ENCODE peak calls at places on chromosomes 11 and 22, in four cellular contexts. W is transverse colon, U is esophagus muscularis mucosa, S is foreskin fibroblast. K is an unnamed sample.

GRCh38 chr11:58926251-58926650 is 13.0 kb upstream of the GLYATL1 start:
- DNase-seq in U (no peak), S (no peak), W (no peak), K (peak; percentile 47)

GRCh38 chr11:70087446-70088167 is 9.5 kb downstream of the ANO1 start:
- DNase-seq in S (no peak), W (no peak), U (no peak), K (no peak)

GRCh38 chr11:69301491-69302401 is 7.8 kb downstream of the MYEOV start:
- DNase-seq in S (peak; percentile 98), U (no peak), W (peak; percentile 83), K (peak; percentile 73)

GRCh38 chr11:47946682-47947575 is 33.4 kb upstream of the PTPRJ start:
- DNase-seq in W (peak; percentile 73), U (peak; percentile 92), S (peak; percentile 96), K (peak; percentile 99)

GRCh38 chr11:57651408-57651807 is 1.7 kb upstream of the YPEL4 start:
- DNase-seq in W (no peak), U (no peak), S (no peak), K (no peak)

GRCh38 chr11:27898166-27898565 is 197.9 kb upstream of the BDNF start:
- DNase-seq in W (no peak), U (no peak), S (no peak), K (no peak)

GRCh38 chr11:43699879-43700278 is 19.3 kb downstream of the HSD17B12 start:
- DNase-seq in U (no peak), W (no peak), S (no peak), K (no peak)

GRCh38 chr11:106390078-106390477 is 312.6 kb downstream of the AASDHPPT start:
- DNase-seq in S (no peak), U (no peak), W (no peak), K (no peak)

GRCh38 chr11:68658661-68659060 is 25.7 kb upstream of the GAL start:
- DNase-seq in S (peak; percentile 77), W (no peak), U (no peak), K (no peak)

GRCh38 chr22:32413715-32414114 is 1.7 kb upstream of the RTCB start:
- DNase-seq in U (no peak), W (no peak), S (peak; percentile 62), K (peak; percentile 46)
- TF ChIP-seq CTCF in U (no peak), W (peak; percentile 30), S (peak; percentile 54), K (peak; percentile 51)

GRCh38 chr11:104891135-104891534 is 7.1 kb downstream of the CASP12 start:
- DNase-seq in S (peak; percentile 85), U (no peak), W (no peak), K (no peak)

GRCh38 chr11:104895619-104896018 is 2.6 kb downstream of the CASP12 start:
- DNase-seq in U (no peak), W (no peak), S (peak; percentile 21), K (peak; percentile 12)

GRCh38 chr11:104893876-104894275 is 4.4 kb downstream of the CASP12 start:
- DNase-seq in U (no peak), W (no peak), S (no peak), K (no peak)

GRCh38 chr11:104897891-104898684 is at the start of gene CASP12:
- DNase-seq in W (no peak), U (no peak), S (peak; percentile 23), K (peak; percentile 20)

DNA sequence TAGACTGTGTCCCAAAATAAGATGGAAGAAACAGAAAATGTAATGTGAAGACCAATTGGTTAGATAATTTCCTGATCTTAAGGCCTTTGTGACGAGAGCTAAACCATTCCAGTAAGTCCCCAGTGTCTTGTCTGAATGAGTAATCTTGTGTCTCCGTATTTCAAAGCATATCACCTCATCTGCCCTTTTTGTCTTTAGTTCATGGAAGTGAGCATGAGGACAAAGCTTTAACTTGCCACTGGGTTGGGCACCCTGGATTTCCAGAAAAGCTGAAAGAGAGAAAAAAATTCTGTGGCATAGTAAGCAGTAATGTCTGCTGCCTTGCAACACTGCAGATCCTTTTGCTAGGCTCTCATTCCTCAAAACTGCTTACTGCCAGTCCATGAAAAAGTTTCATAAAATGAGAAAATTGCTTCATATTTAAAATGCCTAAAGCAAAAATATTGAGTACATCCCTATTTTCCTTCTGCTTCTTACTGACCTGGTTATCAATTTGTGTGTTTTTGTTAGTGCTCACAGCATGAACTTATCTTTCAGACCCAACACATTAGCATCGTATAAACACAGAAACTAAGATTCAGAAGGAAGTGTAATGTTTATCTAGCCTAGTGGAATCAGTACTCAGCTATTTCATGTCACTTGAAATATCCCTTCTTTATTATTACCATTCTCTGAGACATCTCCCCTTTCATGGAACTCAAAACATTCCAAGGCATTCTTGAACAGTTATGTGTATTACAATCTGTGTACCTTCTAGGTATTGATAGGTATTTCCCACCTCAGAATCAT is 5.3 kb downstream of the CASP12 start:
- DNase-seq in U (no peak), W (no peak), S (peak; percentile 55), K (peak; percentile 43)
- H3K4me3 ChIP-seq in U (no peak overlapping the region), W (no peak overlapping the region), S (no peak overlapping the region), K (no peak overlapping the region)

GRCh38 chr11:8265681-8266241 is 2.1 kb upstream of the LMO1 start:
- DNase-seq in S (no peak), W (no peak), U (no peak), K (no peak)
- TF ChIP-seq CTCF in S (peak; percentile 4), W (no peak), U (no peak), K (no peak)

GRCh38 chr22:36431977-36432376 is 44.2 kb upstream of the MYH9 start:
- DNase-seq in U (no peak), S (no peak), W (no peak), K (no peak)

GRCh38 chr22:36432592-36433317 is 45.0 kb upstream of the MYH9 start:
- DNase-seq in U (no peak), W (no peak), S (no peak), K (no peak)

GRCh38 chr22:36430863-36431262 is 43.1 kb upstream of the MYH9 start:
- DNase-seq in U (no peak), S (peak; percentile 33), W (no peak), K (no peak)

GRCh38 chr22:36435516-36436415 is 45.7 kb downstream of the TXN2 start:
- DNase-seq in S (no peak), W (peak; percentile 84), U (no peak), K (no peak)

DNA sequence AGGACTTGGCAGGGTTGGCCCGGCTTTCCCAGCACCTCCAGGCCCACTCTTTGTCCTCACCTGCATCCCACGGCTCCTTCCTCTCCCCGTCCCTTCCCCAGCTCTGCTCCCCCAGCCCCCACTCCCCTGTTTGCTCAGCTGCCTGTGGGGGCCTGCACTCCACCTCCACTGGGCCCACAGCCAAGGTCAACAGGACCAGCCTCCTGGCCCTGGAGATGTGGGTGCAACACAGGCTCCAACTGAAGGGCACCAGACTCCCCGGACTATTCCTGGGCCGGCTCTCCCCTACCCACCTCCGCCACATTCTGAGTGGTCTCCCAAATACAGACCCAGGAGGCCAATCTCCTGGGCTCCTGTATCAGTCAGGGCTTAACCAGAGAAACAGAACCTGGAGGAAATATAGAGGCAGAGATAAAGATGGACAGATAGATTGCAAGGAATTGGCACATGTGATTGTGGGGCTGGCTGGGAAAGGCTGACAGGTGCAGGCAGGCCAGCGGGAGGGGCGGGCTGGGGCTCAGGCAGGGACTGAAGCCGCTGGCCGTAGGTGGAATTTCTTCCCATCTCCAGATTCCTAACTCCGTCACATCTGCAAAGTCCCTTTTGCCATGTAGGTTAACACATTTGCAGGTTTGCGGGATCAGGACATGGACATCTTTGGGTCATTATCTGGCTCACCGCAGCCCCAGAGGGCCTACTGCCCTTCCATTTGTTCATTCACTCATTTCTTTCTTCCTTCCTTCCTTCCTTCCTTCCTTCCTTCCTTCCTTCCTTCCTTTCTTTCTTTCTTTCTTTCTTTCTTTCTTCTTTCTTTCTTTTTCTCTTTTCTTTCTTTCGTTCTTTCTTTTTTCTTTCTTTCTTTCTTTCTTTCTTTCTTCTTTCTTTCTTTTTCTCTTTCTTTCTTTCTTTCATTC is 45.8 kb upstream of the MYH9 start:
- DNase-seq in U (no peak), S (no peak), W (peak; percentile 70), K (no peak)
- H3K4me3 ChIP-seq in U (no peak overlapping the region), S (no peak overlapping the region), W (no peak overlapping the region), K (no peak overlapping the region)

K was measured in fibroblast of the aortic adventitia.